ENCODE peak calls at places on chromosomes 13 and 19, in six cellular contexts. One of them, this sample, is unnamed.

GRCh38 chr19:4519521-4520277 is 1.4 kb upstream of the PLIN4 start:
- DNase-seq in activated naive CD8-positive, alpha-beta T cell treated with anti-CD3 and anti-CD28 coated beads, Interleukin-2, amount 50 U/mL, for 24 hours: no peak
- DNase-seq in GM13977: no peak
- DNase-seq in HFFc6: no peak
- DNase-seq in activated CD4-positive, alpha-beta T cell treated with anti-CD3 and anti-CD28 coated beads, Interleukin-2, amount 50 U/mL, for 1 hour: no peak
- DNase-seq in posterior cingulate gyrus: no peak
- DNase-seq in this sample: no peak

GRCh38 chr13:20843177-20843576 is 59.4 kb downstream of the XPO4 start:
- DNase-seq in activated CD4-positive, alpha-beta T cell treated with anti-CD3 and anti-CD28 coated beads, Interleukin-2, amount 50 U/mL, for 1 hour: no peak
- DNase-seq in GM13977: no peak
- DNase-seq in activated naive CD8-positive, alpha-beta T cell treated with anti-CD3 and anti-CD28 coated beads, Interleukin-2, amount 50 U/mL, for 24 hours: no peak
- DNase-seq in HFFc6: no peak
- DNase-seq in posterior cingulate gyrus: no peak
- DNase-seq in this sample: no peak

GRCh38 chr13:71278512-71278911 is 588.5 kb downstream of the DACH1 start:
- DNase-seq in posterior cingulate gyrus: no peak
- DNase-seq in HFFc6: no peak
- DNase-seq in activated CD4-positive, alpha-beta T cell treated with anti-CD3 and anti-CD28 coated beads, Interleukin-2, amount 50 U/mL, for 1 hour: no peak
- DNase-seq in GM13977: no peak
- DNase-seq in activated naive CD8-positive, alpha-beta T cell treated with anti-CD3 and anti-CD28 coated beads, Interleukin-2, amount 50 U/mL, for 24 hours: no peak
- DNase-seq in this sample: no peak

GRCh38 chr13:93262729-93263128 is 36.1 kb downstream of the GPC6 start:
- DNase-seq in activated CD4-positive, alpha-beta T cell treated with anti-CD3 and anti-CD28 coated beads, Interleukin-2, amount 50 U/mL, for 1 hour: no peak
- DNase-seq in activated naive CD8-positive, alpha-beta T cell treated with anti-CD3 and anti-CD28 coated beads, Interleukin-2, amount 50 U/mL, for 24 hours: no peak
- DNase-seq in HFFc6: peak
- DNase-seq in posterior cingulate gyrus: no peak
- DNase-seq in GM13977: no peak
- DNase-seq in this sample: peak

GRCh38 chr13:50244913-50245574 is 229.8 kb downstream of the KCNRG start:
- DNase-seq in posterior cingulate gyrus: no peak
- DNase-seq in activated naive CD8-positive, alpha-beta T cell treated with anti-CD3 and anti-CD28 coated beads, Interleukin-2, amount 50 U/mL, for 24 hours: peak
- DNase-seq in GM13977: peak
- DNase-seq in activated CD4-positive, alpha-beta T cell treated with anti-CD3 and anti-CD28 coated beads, Interleukin-2, amount 50 U/mL, for 1 hour: no peak
- DNase-seq in HFFc6: peak
- DNase-seq in this sample: peak

GRCh38 chr19:32464279-32464678 is 58.7 kb downstream of the DPY19L3 start:
- DNase-seq in HFFc6: peak
- DNase-seq in activated CD4-positive, alpha-beta T cell treated with anti-CD3 and anti-CD28 coated beads, Interleukin-2, amount 50 U/mL, for 1 hour: no peak
- DNase-seq in GM13977: no peak
- DNase-seq in activated naive CD8-positive, alpha-beta T cell treated with anti-CD3 and anti-CD28 coated beads, Interleukin-2, amount 50 U/mL, for 24 hours: no peak
- DNase-seq in posterior cingulate gyrus: no peak
- DNase-seq in this sample: no peak

GRCh38 chr13:43978688-43979087 is 99.0 kb downstream of the LACC1 start:
- DNase-seq in HFFc6: no peak
- DNase-seq in activated naive CD8-positive, alpha-beta T cell treated with anti-CD3 and anti-CD28 coated beads, Interleukin-2, amount 50 U/mL, for 24 hours: no peak
- DNase-seq in activated CD4-positive, alpha-beta T cell treated with anti-CD3 and anti-CD28 coated beads, Interleukin-2, amount 50 U/mL, for 1 hour: no peak
- DNase-seq in posterior cingulate gyrus: no peak
- DNase-seq in GM13977: no peak
- DNase-seq in this sample: no peak

GRCh38 chr13:100828226-100828625 is 153.6 kb upstream of the TMTC4 start:
- DNase-seq in posterior cingulate gyrus: no peak
- DNase-seq in activated CD4-positive, alpha-beta T cell treated with anti-CD3 and anti-CD28 coated beads, Interleukin-2, amount 50 U/mL, for 1 hour: no peak
- DNase-seq in activated naive CD8-positive, alpha-beta T cell treated with anti-CD3 and anti-CD28 coated beads, Interleukin-2, amount 50 U/mL, for 24 hours: no peak
- DNase-seq in HFFc6: no peak
- DNase-seq in GM13977: no peak
- DNase-seq in this sample: no peak

GRCh38 chr19:38850976-38851621 is 1.3 kb upstream of the HNRNPL start:
- DNase-seq in activated CD4-positive, alpha-beta T cell treated with anti-CD3 and anti-CD28 coated beads, Interleukin-2, amount 50 U/mL, for 1 hour: peak
- DNase-seq in HFFc6: no peak
- DNase-seq in activated naive CD8-positive, alpha-beta T cell treated with anti-CD3 and anti-CD28 coated beads, Interleukin-2, amount 50 U/mL, for 24 hours: peak
- DNase-seq in posterior cingulate gyrus: no peak
- DNase-seq in GM13977: no peak
- DNase-seq in this sample: no peak

GRCh38 chr19:34135401-34135800 is 36.9 kb upstream of the LSM14A start:
- DNase-seq in GM13977: no peak
- DNase-seq in activated naive CD8-positive, alpha-beta T cell treated with anti-CD3 and anti-CD28 coated beads, Interleukin-2, amount 50 U/mL, for 24 hours: no peak
- DNase-seq in HFFc6: no peak
- DNase-seq in posterior cingulate gyrus: no peak
- DNase-seq in activated CD4-positive, alpha-beta T cell treated with anti-CD3 and anti-CD28 coated beads, Interleukin-2, amount 50 U/mL, for 1 hour: no peak
- DNase-seq in this sample: no peak

GRCh38 chr13:59424661-59425060 is 739.1 kb downstream of the DIAPH3 start:
- DNase-seq in posterior cingulate gyrus: no peak
- DNase-seq in activated CD4-positive, alpha-beta T cell treated with anti-CD3 and anti-CD28 coated beads, Interleukin-2, amount 50 U/mL, for 1 hour: no peak
- DNase-seq in HFFc6: peak
- DNase-seq in activated naive CD8-positive, alpha-beta T cell treated with anti-CD3 and anti-CD28 coated beads, Interleukin-2, amount 50 U/mL, for 24 hours: no peak
- DNase-seq in GM13977: no peak
- DNase-seq in this sample: no peak

GRCh38 chr13:113861433-113862030 is 2.3 kb downstream of the GAS6 start:
- DNase-seq in posterior cingulate gyrus: no peak
- DNase-seq in activated CD4-positive, alpha-beta T cell treated with anti-CD3 and anti-CD28 coated beads, Interleukin-2, amount 50 U/mL, for 1 hour: no peak
- DNase-seq in activated naive CD8-positive, alpha-beta T cell treated with anti-CD3 and anti-CD28 coated beads, Interleukin-2, amount 50 U/mL, for 24 hours: no peak
- DNase-seq in GM13977: no peak
- DNase-seq in HFFc6: peak
- DNase-seq in this sample: no peak

GRCh38 chr13:28574617-28575142 is 79.8 kb upstream of the FLT1 start:
- DNase-seq in activated naive CD8-positive, alpha-beta T cell treated with anti-CD3 and anti-CD28 coated beads, Interleukin-2, amount 50 U/mL, for 24 hours: peak
- DNase-seq in activated CD4-positive, alpha-beta T cell treated with anti-CD3 and anti-CD28 coated beads, Interleukin-2, amount 50 U/mL, for 1 hour: no peak
- DNase-seq in GM13977: no peak
- DNase-seq in HFFc6: peak
- DNase-seq in posterior cingulate gyrus: no peak
- DNase-seq in this sample: peak

GRCh38 chr13:114224201-114224600 is 10.5 kb upstream of the CDC16 start:
- DNase-seq in activated naive CD8-positive, alpha-beta T cell treated with anti-CD3 and anti-CD28 coated beads, Interleukin-2, amount 50 U/mL, for 24 hours: no peak
- DNase-seq in HFFc6: no peak
- DNase-seq in GM13977: no peak
- DNase-seq in activated CD4-positive, alpha-beta T cell treated with anti-CD3 and anti-CD28 coated beads, Interleukin-2, amount 50 U/mL, for 1 hour: no peak
- DNase-seq in posterior cingulate gyrus: no peak
- DNase-seq in this sample: no peak

GRCh38 chr13:39452412-39452811 is 150.6 kb downstream of the LHFPL6 start:
- DNase-seq in GM13977: no peak
- DNase-seq in HFFc6: no peak
- DNase-seq in activated CD4-positive, alpha-beta T cell treated with anti-CD3 and anti-CD28 coated beads, Interleukin-2, amount 50 U/mL, for 1 hour: no peak
- DNase-seq in posterior cingulate gyrus: no peak
- DNase-seq in activated naive CD8-positive, alpha-beta T cell treated with anti-CD3 and anti-CD28 coated beads, Interleukin-2, amount 50 U/mL, for 24 hours: no peak
- DNase-seq in this sample: no peak

GRCh38 chr19:58428617-58429016 is 11.3 kb downstream of the ZNF132 start:
- DNase-seq in HFFc6: no peak
- DNase-seq in posterior cingulate gyrus: no peak
- DNase-seq in activated CD4-positive, alpha-beta T cell treated with anti-CD3 and anti-CD28 coated beads, Interleukin-2, amount 50 U/mL, for 1 hour: no peak
- DNase-seq in activated naive CD8-positive, alpha-beta T cell treated with anti-CD3 and anti-CD28 coated beads, Interleukin-2, amount 50 U/mL, for 24 hours: no peak
- DNase-seq in GM13977: no peak
- DNase-seq in this sample: no peak

GRCh38 chr13:34155931-34156607 is 338.1 kb downstream of the RFC3 start:
- DNase-seq in HFFc6: peak
- DNase-seq in posterior cingulate gyrus: no peak
- DNase-seq in activated naive CD8-positive, alpha-beta T cell treated with anti-CD3 and anti-CD28 coated beads, Interleukin-2, amount 50 U/mL, for 24 hours: no peak
- DNase-seq in activated CD4-positive, alpha-beta T cell treated with anti-CD3 and anti-CD28 coated beads, Interleukin-2, amount 50 U/mL, for 1 hour: no peak
- DNase-seq in GM13977: no peak
- DNase-seq in this sample: no peak

GRCh38 chr13:111140562-111141105 is 25.5 kb downstream of the ARHGEF7 start:
- DNase-seq in activated CD4-positive, alpha-beta T cell treated with anti-CD3 and anti-CD28 coated beads, Interleukin-2, amount 50 U/mL, for 1 hour: no peak
- DNase-seq in GM13977: no peak
- DNase-seq in posterior cingulate gyrus: no peak
- DNase-seq in activated naive CD8-positive, alpha-beta T cell treated with anti-CD3 and anti-CD28 coated beads, Interleukin-2, amount 50 U/mL, for 24 hours: no peak
- DNase-seq in HFFc6: no peak
- DNase-seq in this sample: no peak

GRCh38 chr19:49447485-49448431 is 3.9 kb downstream of the PIH1D1 start:
- DNase-seq in activated naive CD8-positive, alpha-beta T cell treated with anti-CD3 and anti-CD28 coated beads, Interleukin-2, amount 50 U/mL, for 24 hours: peak
- DNase-seq in GM13977: peak
- DNase-seq in HFFc6: no peak
- DNase-seq in activated CD4-positive, alpha-beta T cell treated with anti-CD3 and anti-CD28 coated beads, Interleukin-2, amount 50 U/mL, for 1 hour: no peak
- DNase-seq in posterior cingulate gyrus: no peak
- DNase-seq in this sample: no peak

GRCh38 chr19:6677495-6677894 is 7.5 kb upstream of the TNFSF14 start:
- DNase-seq in activated naive CD8-positive, alpha-beta T cell treated with anti-CD3 and anti-CD28 coated beads, Interleukin-2, amount 50 U/mL, for 24 hours: no peak
- DNase-seq in posterior cingulate gyrus: no peak
- DNase-seq in activated CD4-positive, alpha-beta T cell treated with anti-CD3 and anti-CD28 coated beads, Interleukin-2, amount 50 U/mL, for 1 hour: no peak
- DNase-seq in GM13977: no peak
- DNase-seq in HFFc6: no peak
- DNase-seq in this sample: no peak

GRCh38 chr13:20221772-20222171 is 10.3 kb downstream of the GJB6 start:
- DNase-seq in activated CD4-positive, alpha-beta T cell treated with anti-CD3 and anti-CD28 coated beads, Interleukin-2, amount 50 U/mL, for 1 hour: no peak
- DNase-seq in posterior cingulate gyrus: no peak
- DNase-seq in HFFc6: no peak
- DNase-seq in activated naive CD8-positive, alpha-beta T cell treated with anti-CD3 and anti-CD28 coated beads, Interleukin-2, amount 50 U/mL, for 24 hours: no peak
- DNase-seq in GM13977: no peak
- DNase-seq in this sample: peak

GRCh38 chr19:41359741-41360140 is 4.2 kb downstream of the B9D2 start:
- DNase-seq in HFFc6: no peak
- DNase-seq in GM13977: no peak
- DNase-seq in activated CD4-positive, alpha-beta T cell treated with anti-CD3 and anti-CD28 coated beads, Interleukin-2, amount 50 U/mL, for 1 hour: no peak
- DNase-seq in activated naive CD8-positive, alpha-beta T cell treated with anti-CD3 and anti-CD28 coated beads, Interleukin-2, amount 50 U/mL, for 24 hours: no peak
- DNase-seq in posterior cingulate gyrus: no peak
- DNase-seq in this sample: no peak

GRCh38 chr13:65613004-65613403 is 1617.1 kb downstream of the PCDH9 start:
- DNase-seq in activated CD4-positive, alpha-beta T cell treated with anti-CD3 and anti-CD28 coated beads, Interleukin-2, amount 50 U/mL, for 1 hour: no peak
- DNase-seq in HFFc6: no peak
- DNase-seq in activated naive CD8-positive, alpha-beta T cell treated with anti-CD3 and anti-CD28 coated beads, Interleukin-2, amount 50 U/mL, for 24 hours: no peak
- DNase-seq in GM13977: no peak
- DNase-seq in posterior cingulate gyrus: no peak
- DNase-seq in this sample: no peak

This sample was measured in stromal cell of bone marrow.